ENCODE peak calls at places on chromosomes 5 and 9, in four cellular contexts. One of them, this sample, is unnamed.

GRCh38 chr9:71909887-71910601 is 949 bp downstream of the ABHD17B start:
- DNase-seq in stimulated activated CD4-positive, alpha-beta T cell treated with anti-CD3 and anti-CD28 coated beads, TNF-alpha, amount 100 ng/mL, for 4 hours: peak
- DNase-seq in KG1: peak
- DNase-seq in germinal center: peak
- DNase-seq in this sample: peak

GRCh38 chr5:135825373-135826220 is 8.9 kb upstream of the SLC25A48 start:
- DNase-seq in KG1: no peak
- DNase-seq in germinal center: no peak
- DNase-seq in stimulated activated CD4-positive, alpha-beta T cell treated with anti-CD3 and anti-CD28 coated beads, TNF-alpha, amount 100 ng/mL, for 4 hours: no peak
- DNase-seq in this sample: no peak

GRCh38 chr9:69891696-69892095 is 71.1 kb downstream of the CFAP95 start:
- DNase-seq in germinal center: no peak
- DNase-seq in KG1: no peak
- DNase-seq in stimulated activated CD4-positive, alpha-beta T cell treated with anti-CD3 and anti-CD28 coated beads, TNF-alpha, amount 100 ng/mL, for 4 hours: no peak
- DNase-seq in this sample: no peak

GRCh38 chr9:114894801-114895433 is 35.5 kb downstream of the TNFSF8 start:
- DNase-seq in germinal center: no peak
- DNase-seq in stimulated activated CD4-positive, alpha-beta T cell treated with anti-CD3 and anti-CD28 coated beads, TNF-alpha, amount 100 ng/mL, for 4 hours: no peak
- DNase-seq in KG1: no peak
- DNase-seq in this sample: peak

GRCh38 chr9:127578952-127579853 is 32.9 kb upstream of the STXBP1 start:
- DNase-seq in germinal center: no peak
- DNase-seq in stimulated activated CD4-positive, alpha-beta T cell treated with anti-CD3 and anti-CD28 coated beads, TNF-alpha, amount 100 ng/mL, for 4 hours: no peak
- DNase-seq in KG1: peak
- DNase-seq in this sample: peak

GRCh38 chr5:38601133-38601842 is 44.8 kb upstream of the LIFR start:
- DNase-seq in KG1: no peak
- DNase-seq in stimulated activated CD4-positive, alpha-beta T cell treated with anti-CD3 and anti-CD28 coated beads, TNF-alpha, amount 100 ng/mL, for 4 hours: no peak
- DNase-seq in germinal center: no peak
- DNase-seq in this sample: no peak

GRCh38 chr5:123476696-123477095 is 35.3 kb upstream of the CSNK1G3 start:
- DNase-seq in germinal center: no peak
- DNase-seq in KG1: no peak
- DNase-seq in stimulated activated CD4-positive, alpha-beta T cell treated with anti-CD3 and anti-CD28 coated beads, TNF-alpha, amount 100 ng/mL, for 4 hours: no peak
- DNase-seq in this sample: no peak

GRCh38 chr9:31034311-31034710 is 1350.1 kb upstream of the ACO1 start:
- DNase-seq in germinal center: no peak
- DNase-seq in KG1: no peak
- DNase-seq in stimulated activated CD4-positive, alpha-beta T cell treated with anti-CD3 and anti-CD28 coated beads, TNF-alpha, amount 100 ng/mL, for 4 hours: no peak
- DNase-seq in this sample: no peak

GRCh38 chr5:109016300-109016699 is 268.6 kb downstream of the FER start:
- DNase-seq in KG1: no peak
- DNase-seq in germinal center: no peak
- DNase-seq in stimulated activated CD4-positive, alpha-beta T cell treated with anti-CD3 and anti-CD28 coated beads, TNF-alpha, amount 100 ng/mL, for 4 hours: no peak
- DNase-seq in this sample: no peak

GRCh38 chr5:132471944-132472343 is 18.6 kb downstream of the IRF1 start:
- DNase-seq in stimulated activated CD4-positive, alpha-beta T cell treated with anti-CD3 and anti-CD28 coated beads, TNF-alpha, amount 100 ng/mL, for 4 hours: no peak
- DNase-seq in germinal center: no peak
- DNase-seq in KG1: no peak
- DNase-seq in this sample: no peak

GRCh38 chr5:122413722-122414121 is 101.7 kb downstream of the SNCAIP start:
- DNase-seq in germinal center: no peak
- DNase-seq in stimulated activated CD4-positive, alpha-beta T cell treated with anti-CD3 and anti-CD28 coated beads, TNF-alpha, amount 100 ng/mL, for 4 hours: no peak
- DNase-seq in KG1: no peak
- DNase-seq in this sample: no peak

GRCh38 chr5:16844952-16845351 is 91.1 kb downstream of the MYO10 start:
- DNase-seq in stimulated activated CD4-positive, alpha-beta T cell treated with anti-CD3 and anti-CD28 coated beads, TNF-alpha, amount 100 ng/mL, for 4 hours: no peak
- DNase-seq in KG1: no peak
- DNase-seq in germinal center: no peak
- DNase-seq in this sample: no peak

GRCh38 chr5:144144956-144145751 is 25.3 kb downstream of the YIPF5 start:
- DNase-seq in stimulated activated CD4-positive, alpha-beta T cell treated with anti-CD3 and anti-CD28 coated beads, TNF-alpha, amount 100 ng/mL, for 4 hours: no peak
- DNase-seq in KG1: no peak
- DNase-seq in germinal center: no peak
- DNase-seq in this sample: no peak

GRCh38 chr5:69467442-69468225 is 25.0 kb upstream of the OCLN start:
- DNase-seq in KG1: no peak
- DNase-seq in stimulated activated CD4-positive, alpha-beta T cell treated with anti-CD3 and anti-CD28 coated beads, TNF-alpha, amount 100 ng/mL, for 4 hours: no peak
- DNase-seq in germinal center: no peak
- DNase-seq in this sample: no peak

GRCh38 chr5:41747291-41747690 is 122.9 kb downstream of the OXCT1 start:
- DNase-seq in KG1: no peak
- DNase-seq in stimulated activated CD4-positive, alpha-beta T cell treated with anti-CD3 and anti-CD28 coated beads, TNF-alpha, amount 100 ng/mL, for 4 hours: no peak
- DNase-seq in germinal center: no peak
- DNase-seq in this sample: no peak

GRCh38 chr9:133680250-133680975 is 44.2 kb downstream of the DBH start:
- DNase-seq in KG1: no peak
- DNase-seq in stimulated activated CD4-positive, alpha-beta T cell treated with anti-CD3 and anti-CD28 coated beads, TNF-alpha, amount 100 ng/mL, for 4 hours: no peak
- DNase-seq in germinal center: no peak
- DNase-seq in this sample: no peak

GRCh38 chr5:77397686-77398300 is 94.3 kb downstream of the WDR41 start:
- DNase-seq in germinal center: no peak
- DNase-seq in KG1: no peak
- DNase-seq in stimulated activated CD4-positive, alpha-beta T cell treated with anti-CD3 and anti-CD28 coated beads, TNF-alpha, amount 100 ng/mL, for 4 hours: no peak
- DNase-seq in this sample: no peak

GRCh38 chr9:15965246-15965745 is 412.5 kb downstream of the CCDC171 start:
- DNase-seq in germinal center: no peak
- DNase-seq in stimulated activated CD4-positive, alpha-beta T cell treated with anti-CD3 and anti-CD28 coated beads, TNF-alpha, amount 100 ng/mL, for 4 hours: no peak
- DNase-seq in KG1: no peak
- DNase-seq in this sample: no peak

GRCh38 chr5:425714-426113 is 17.3 kb upstream of the EXOC3 start:
- DNase-seq in KG1: no peak
- DNase-seq in stimulated activated CD4-positive, alpha-beta T cell treated with anti-CD3 and anti-CD28 coated beads, TNF-alpha, amount 100 ng/mL, for 4 hours: no peak
- DNase-seq in germinal center: no peak
- DNase-seq in this sample: no peak

GRCh38 chr9:99296375-99296951 is 74.4 kb downstream of the SEC61B start:
- DNase-seq in germinal center: peak
- DNase-seq in KG1: no peak
- DNase-seq in stimulated activated CD4-positive, alpha-beta T cell treated with anti-CD3 and anti-CD28 coated beads, TNF-alpha, amount 100 ng/mL, for 4 hours: peak
- DNase-seq in this sample: no peak

GRCh38 chr5:159849437-159850191 is 66.7 kb upstream of the ADRA1B start:
- DNase-seq in KG1: no peak
- DNase-seq in germinal center: no peak
- DNase-seq in stimulated activated CD4-positive, alpha-beta T cell treated with anti-CD3 and anti-CD28 coated beads, TNF-alpha, amount 100 ng/mL, for 4 hours: no peak
- DNase-seq in this sample: peak

GRCh38 chr5:122311888-122312669 is at the start of gene SNCAIP:
- DNase-seq in stimulated activated CD4-positive, alpha-beta T cell treated with anti-CD3 and anti-CD28 coated beads, TNF-alpha, amount 100 ng/mL, for 4 hours: no peak
- DNase-seq in KG1: no peak
- DNase-seq in germinal center: no peak
- DNase-seq in this sample: peak

GRCh38 chr9:134379774-134380431 is 53.6 kb downstream of the RXRA start:
- DNase-seq in stimulated activated CD4-positive, alpha-beta T cell treated with anti-CD3 and anti-CD28 coated beads, TNF-alpha, amount 100 ng/mL, for 4 hours: no peak
- DNase-seq in germinal center: no peak
- DNase-seq in KG1: no peak
- DNase-seq in this sample: no peak

GRCh38 chr5:134736173-134736812 is 2.1 kb upstream of the CAMLG start:
- DNase-seq in stimulated activated CD4-positive, alpha-beta T cell treated with anti-CD3 and anti-CD28 coated beads, TNF-alpha, amount 100 ng/mL, for 4 hours: no peak
- DNase-seq in germinal center: no peak
- DNase-seq in KG1: no peak
- DNase-seq in this sample: no peak

GRCh38 chr9:107504585-107505455 is 15.3 kb upstream of the KLF4 start:
- DNase-seq in KG1: no peak
- DNase-seq in germinal center: no peak
- DNase-seq in stimulated activated CD4-positive, alpha-beta T cell treated with anti-CD3 and anti-CD28 coated beads, TNF-alpha, amount 100 ng/mL, for 4 hours: no peak
- DNase-seq in this sample: peak

GRCh38 chr9:87108639-87109038 is 161.3 kb upstream of the GAS1 start:
- DNase-seq in KG1: no peak
- DNase-seq in germinal center: no peak
- DNase-seq in stimulated activated CD4-positive, alpha-beta T cell treated with anti-CD3 and anti-CD28 coated beads, TNF-alpha, amount 100 ng/mL, for 4 hours: no peak
- DNase-seq in this sample: no peak

GRCh38 chr5:43106290-43106638 is 14.4 kb upstream of the ZNF131 start:
- DNase-seq in stimulated activated CD4-positive, alpha-beta T cell treated with anti-CD3 and anti-CD28 coated beads, TNF-alpha, amount 100 ng/mL, for 4 hours: no peak
- DNase-seq in KG1: no peak
- DNase-seq in germinal center: no peak
- DNase-seq in this sample: no peak

GRCh38 chr9:95409650-95410426 is 92.3 kb upstream of the FANCC start:
- DNase-seq in stimulated activated CD4-positive, alpha-beta T cell treated with anti-CD3 and anti-CD28 coated beads, TNF-alpha, amount 100 ng/mL, for 4 hours: no peak
- DNase-seq in germinal center: no peak
- DNase-seq in KG1: no peak
- DNase-seq in this sample: peak

GRCh38 chr5:114391321-114391720 is 29.5 kb downstream of the KCNN2 start:
- DNase-seq in KG1: no peak
- DNase-seq in stimulated activated CD4-positive, alpha-beta T cell treated with anti-CD3 and anti-CD28 coated beads, TNF-alpha, amount 100 ng/mL, for 4 hours: no peak
- DNase-seq in germinal center: no peak
- DNase-seq in this sample: peak

GRCh38 chr5:10607666-10608442 is 44.0 kb downstream of the ANKRD33B start:
- DNase-seq in KG1: peak
- DNase-seq in germinal center: peak
- DNase-seq in stimulated activated CD4-positive, alpha-beta T cell treated with anti-CD3 and anti-CD28 coated beads, TNF-alpha, amount 100 ng/mL, for 4 hours: no peak
- DNase-seq in this sample: no peak

GRCh38 chr9:115207003-115207837 is 89.3 kb upstream of the TNC start:
- DNase-seq in KG1: no peak
- DNase-seq in germinal center: no peak
- DNase-seq in stimulated activated CD4-positive, alpha-beta T cell treated with anti-CD3 and anti-CD28 coated beads, TNF-alpha, amount 100 ng/mL, for 4 hours: no peak
- DNase-seq in this sample: no peak

GRCh38 chr5:95664204-95664786 is 17.7 kb downstream of the RFESD start:
- DNase-seq in stimulated activated CD4-positive, alpha-beta T cell treated with anti-CD3 and anti-CD28 coated beads, TNF-alpha, amount 100 ng/mL, for 4 hours: no peak
- DNase-seq in KG1: no peak
- DNase-seq in germinal center: peak
- DNase-seq in this sample: no peak

GRCh38 chr5:93100976-93101375 is 480.0 kb downstream of the NR2F1-AS1 start:
- DNase-seq in KG1: no peak
- DNase-seq in germinal center: no peak
- DNase-seq in stimulated activated CD4-positive, alpha-beta T cell treated with anti-CD3 and anti-CD28 coated beads, TNF-alpha, amount 100 ng/mL, for 4 hours: no peak
- DNase-seq in this sample: no peak

GRCh38 chr9:72834994-72835393 is 117.9 kb downstream of the ALDH1A1 start:
- DNase-seq in germinal center: no peak
- DNase-seq in stimulated activated CD4-positive, alpha-beta T cell treated with anti-CD3 and anti-CD28 coated beads, TNF-alpha, amount 100 ng/mL, for 4 hours: no peak
- DNase-seq in KG1: no peak
- DNase-seq in this sample: no peak

GRCh38 chr5:5288236-5288635 is 134.2 kb upstream of the ICE1 start:
- DNase-seq in KG1: no peak
- DNase-seq in germinal center: no peak
- DNase-seq in stimulated activated CD4-positive, alpha-beta T cell treated with anti-CD3 and anti-CD28 coated beads, TNF-alpha, amount 100 ng/mL, for 4 hours: no peak
- DNase-seq in this sample: no peak

GRCh38 chr5:42507451-42508092 is 84.3 kb downstream of the GHR start:
- DNase-seq in germinal center: no peak
- DNase-seq in stimulated activated CD4-positive, alpha-beta T cell treated with anti-CD3 and anti-CD28 coated beads, TNF-alpha, amount 100 ng/mL, for 4 hours: no peak
- DNase-seq in KG1: no peak
- DNase-seq in this sample: no peak

GRCh38 chr5:54383225-54383624 is 72.3 kb upstream of the HSPB3 start:
- DNase-seq in stimulated activated CD4-positive, alpha-beta T cell treated with anti-CD3 and anti-CD28 coated beads, TNF-alpha, amount 100 ng/mL, for 4 hours: no peak
- DNase-seq in KG1: no peak
- DNase-seq in germinal center: no peak
- DNase-seq in this sample: no peak

GRCh38 chr9:110180713-110181434 is 27.1 kb downstream of the C9orf152 start:
- DNase-seq in stimulated activated CD4-positive, alpha-beta T cell treated with anti-CD3 and anti-CD28 coated beads, TNF-alpha, amount 100 ng/mL, for 4 hours: no peak
- DNase-seq in KG1: no peak
- DNase-seq in germinal center: no peak
- DNase-seq in this sample: no peak

This sample was measured in amniotic stem cell.